ENCODE peak calls at places on chromosomes 4 and X, in four cellular contexts. S is neuronal stem cell, T is H1, F is mesenchymal stem cell. Z is an unnamed sample.

GRCh38 chr4:73662709-73663546 is 42.7 kb upstream of the RASSF6 start:
- DNase-seq in F (peak), T (no peak), S (no peak), Z (peak)

GRCh38 chrX:44872319-44872816 is 620 bp upstream of the KDM6A start:
- DNase-seq in T (no peak), S (no peak), F (peak), Z (peak)

GRCh38 chrX:7074135-7074907 is 73.2 kb upstream of the STS start:
- DNase-seq in F (peak), S (no peak), T (no peak), Z (no peak)

GRCh38 chrX:77160301-77160700 is 286.9 kb upstream of the FGF16 start:
- DNase-seq in S (no peak), T (peak), F (no peak), Z (no peak)

GRCh38 chr4:2942037-2942531 is 21.1 kb downstream of the NOP14 start:
- DNase-seq in S (no peak), F (no peak), T (no peak), Z (no peak)

GRCh38 chr4:183503497-183504063 is 1.3 kb upstream of the ING2 start:
- DNase-seq in F (no peak), T (no peak), S (no peak), Z (no peak)

GRCh38 chrX:10041383-10041782 is 74.2 kb downstream of the CLDN34 start:
- DNase-seq in S (no peak), F (no peak), T (peak), Z (no peak)

GRCh38 chrX:21412029-21412428 is 37.8 kb downstream of the CNKSR2 start:
- DNase-seq in F (no peak), T (no peak), S (no peak), Z (no peak)

GRCh38 chr4:21888195-21888976 is 60.2 kb downstream of the KCNIP4 start:
- DNase-seq in F (peak), T (no peak), S (no peak), Z (peak)

GRCh38 chrX:30865612-30866011 is 23.4 kb downstream of the TAB3 start:
- DNase-seq in S (no peak), T (no peak), F (no peak), Z (no peak)

GRCh38 chr4:150769235-150769634 is 187.3 kb downstream of the MAB21L2 start:
- DNase-seq in S (no peak), F (peak), T (no peak), Z (peak)

GRCh38 chr4:80268081-80268823 is 1.8 kb downstream of the FGF5 start:
- DNase-seq in T (no peak), F (peak), S (no peak), Z (no peak)

GRCh38 chr4:187602339-187603092 is 393.1 kb upstream of the ZFP42 start:
- DNase-seq in S (no peak), T (no peak), F (peak), Z (no peak)

GRCh38 chr4:174120446-174121142 is 162.9 kb downstream of the FBXO8 start:
- DNase-seq in F (peak), T (no peak), S (peak), Z (peak)

GRCh38 chr4:88743696-88744095 is 46.1 kb upstream of the NAP1L5 start:
- DNase-seq in T (no peak), F (peak), S (no peak), Z (no peak)

GRCh38 chr4:69718376-69719293 is 41.8 kb downstream of the SULT1B1 start:
- DNase-seq in F (peak), S (no peak), T (no peak), Z (no peak)

GRCh38 chr4:13133700-13134099 is 350.4 kb downstream of the RAB28 start:
- DNase-seq in T (no peak), S (no peak), F (no peak), Z (no peak)

GRCh38 chr4:85747871-85748491 is 273.0 kb downstream of the ARHGAP24 start:
- DNase-seq in F (peak), T (no peak), S (peak), Z (peak)

GRCh38 chr4:70666369-70666768 is at the start of gene JCHAIN:
- DNase-seq in S (no peak), T (no peak), F (no peak), Z (no peak)

GRCh38 chr4:25913056-25913850 is 767 bp upstream of the SMIM20 start:
- DNase-seq in S (no peak), F (no peak), T (no peak), Z (no peak)

GRCh38 chrX:149490100-149490499 is 15.0 kb downstream of the IDS start:
- DNase-seq in F (peak), S (no peak), T (no peak), Z (peak)

GRCh38 chr4:150164956-150165355 is 86.7 kb downstream of the DCLK2 start:
- DNase-seq in S (no peak), F (no peak), T (no peak), Z (no peak)

GRCh38 chrX:28058906-28059305 is 77.7 kb upstream of the DCAF8L1 start:
- DNase-seq in S (no peak), T (no peak), F (peak), Z (no peak)

GRCh38 chr4:170853422-170854021 is 763.8 kb upstream of the AADAT start:
- DNase-seq in S (peak), T (peak), F (peak), Z (peak)

GRCh38 chr4:125702406-125702805 is 387.7 kb downstream of the FAT4 start:
- DNase-seq in T (no peak), S (no peak), F (no peak), Z (no peak)

GRCh38 chrX:136168929-136169735 is 21.8 kb downstream of the FHL1 start:
- DNase-seq in S (peak), T (peak), F (peak), Z (peak)

GRCh38 chrX:24956828-24957227 is 58.9 kb downstream of the ARX start:
- DNase-seq in T (no peak), S (no peak), F (no peak), Z (peak)

GRCh38 chrX:83019258-83019657 is 488.8 kb upstream of the POU3F4 start:
- DNase-seq in T (no peak), S (no peak), F (no peak), Z (no peak)

GRCh38 chr4:111937368-111937767 is 207.9 kb upstream of the FAM241A start:
- DNase-seq in F (peak), T (no peak), S (no peak), Z (no peak)

GRCh38 chrX:28920554-28920953 is 333.3 kb downstream of the IL1RAPL1 start:
- DNase-seq in T (no peak), S (no peak), F (peak), Z (no peak)

GRCh38 chr4:109332926-109333464 is 30.5 kb upstream of the COL25A1 start:
- DNase-seq in S (no peak), T (peak), F (no peak), Z (no peak)
- H4K91ac ChIP-seq in S (no peak), T (no peak), F (no peak), Z (no peak)

GRCh38 chr4:60619531-60620305 is 580.4 kb upstream of the ADGRL3 start:
- DNase-seq in F (no peak), S (no peak), T (no peak), Z (no peak)
- H3K4me2 ChIP-seq in F (no peak), S (no peak), T (no peak), Z (no peak)

GRCh38 chr4:41990383-41991111 is at the start of gene SLC30A9:
- DNase-seq in F (peak), S (peak), T (peak), Z (peak)
- H3K18ac ChIP-seq in F (peak), S (peak), T (no peak), Z (peak)

GRCh38 chr4:53039741-53040458 is 177.8 kb downstream of the RASL11B start:
- DNase-seq in T (no peak), S (no peak), F (no peak), Z (no peak)
- H4K91ac ChIP-seq in T (no peak), S (no peak), F (no peak), Z (no peak)

GRCh38 chr4:140061883-140062282 is 92.1 kb downstream of the MAML3 start:
- DNase-seq in S (no peak), F (no peak), T (no peak), Z (peak)

GRCh38 chr4:140057693-140058092 is 96.3 kb downstream of the MAML3 start:
- DNase-seq in F (no peak), S (no peak), T (no peak), Z (no peak)

GRCh38 chr4:140065393-140065792 is 88.6 kb downstream of the MAML3 start:
- DNase-seq in T (no peak), S (no peak), F (peak), Z (no peak)

GRCh38 chr4:140059159-140059558 is 94.8 kb downstream of the MAML3 start:
- DNase-seq in T (no peak), F (no peak), S (no peak), Z (peak)

DNA sequence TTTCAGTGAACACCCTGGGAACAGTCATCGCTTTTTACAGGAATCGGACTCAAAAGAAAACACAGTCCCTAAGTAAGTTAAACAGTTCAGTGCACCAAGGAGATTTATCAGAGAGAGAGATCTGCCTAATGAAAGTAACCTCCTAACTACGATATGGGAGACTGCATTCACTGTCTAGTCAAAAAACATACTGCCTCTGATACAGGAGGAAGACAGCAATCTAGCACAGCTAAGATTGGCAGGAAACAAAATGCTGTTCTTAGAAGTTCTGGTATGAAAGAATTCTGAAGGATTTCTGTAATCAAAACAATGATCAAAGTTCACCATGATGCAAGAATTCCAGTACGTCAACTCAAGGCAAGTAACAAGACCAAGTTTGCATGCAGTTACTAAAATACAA is 92.8 kb downstream of the MAML3 start:
- DNase-seq in S (no peak), T (no peak), F (peak), Z (peak)
- H3K4me2 ChIP-seq in S (no peak), T (no peak), F (peak), Z (no peak)